ENCODE peak calls at places on chromosomes 12 and 14, in ten cellular contexts. D is stimulated activated CD4-positive, alpha-beta T cell treated with anti-CD3 and anti-CD28 coated beads, Interleukin-1b, Interleukin-23, amount 100 ng/mL, for 1 hour; Z is activated T-cell treated with anti-CD3 and anti-CD28 coated beads, Interleukin-2, amount 50 U/mL, for 72 hours; T is transverse colon; U is iPS-NIHi11; Y is fibroblast of the aortic adventitia; L is mucosa of descending colon; N is substantia nigra; I is COR-L47; R is NCI-H2081. V is an unnamed sample.

GRCh38 chr12:50922820-50923219 is 29.5 kb upstream of the HIGD1C start:
- DNase-seq in I (no peak), T (no peak), Y (peak), D (no peak), U (no peak), L (no peak), N (no peak), R (no peak), Z (no peak), V (peak)

GRCh38 chr12:104750061-104750460 is 208.0 kb downstream of the SLC41A2 start:
- DNase-seq in I (no peak), T (peak), R (no peak), D (no peak), Y (peak), N (no peak), L (no peak), Z (no peak), U (no peak), V (peak)

GRCh38 chr12:93970892-93971688 is 177.3 kb upstream of the PLXNC1 start:
- DNase-seq in U (no peak), Z (no peak), N (no peak), T (no peak), I (no peak), L (no peak), R (no peak), Y (no peak), D (no peak), V (no peak)

GRCh38 chr12:26987634-26988424 is 26.4 kb downstream of the TM7SF3 start:
- DNase-seq in R (no peak), Y (no peak), T (no peak), U (no peak), D (no peak), Z (no peak), N (no peak), I (no peak), L (no peak), V (peak)

GRCh38 chr14:68603682-68604360 is 189.0 kb downstream of the ZFP36L1 start:
- DNase-seq in I (no peak), D (no peak), Z (no peak), N (no peak), U (no peak), L (no peak), R (no peak), Y (no peak), T (no peak), V (no peak)

GRCh38 chr14:32405856-32406255 is 76.8 kb downstream of the AKAP6 start:
- DNase-seq in N (no peak), D (no peak), L (no peak), Z (no peak), I (no peak), Y (no peak), T (no peak), R (no peak), U (no peak), V (no peak)

GRCh38 chr12:94805749-94806148 is 155.4 kb upstream of the TMCC3 start:
- DNase-seq in R (no peak), N (no peak), Y (peak), L (no peak), I (no peak), U (no peak), T (no peak), D (no peak), Z (no peak), V (peak)

GRCh38 chr14:91515979-91516378 is 5.9 kb upstream of the PPP4R3A start:
- DNase-seq in U (no peak), Y (no peak), I (no peak), D (no peak), R (no peak), T (no peak), N (no peak), Z (no peak), L (no peak), V (no peak)

GRCh38 chr12:92452763-92453162 is 250.0 kb upstream of the PLEKHG7 start:
- DNase-seq in L (no peak), I (no peak), T (no peak), N (no peak), U (no peak), R (no peak), Y (no peak), D (no peak), Z (no peak), V (no peak)

GRCh38 chr12:16225692-16226091 is 51.8 kb downstream of the SLC15A5 start:
- DNase-seq in R (no peak), I (no peak), Z (no peak), U (no peak), D (no peak), N (no peak), Y (no peak), T (no peak), L (no peak), V (no peak)

GRCh38 chr12:75631809-75632208 is 120.4 kb upstream of the KRR1 start:
- DNase-seq in N (no peak), L (no peak), Y (no peak), U (no peak), Z (no peak), I (no peak), R (no peak), D (no peak), T (no peak), V (no peak)

GRCh38 chr12:107661830-107662229 is 23.8 kb upstream of the PWP1 start:
- DNase-seq in I (no peak), U (no peak), Z (no peak), L (no peak), T (no peak), R (no peak), Y (no peak), D (no peak), N (no peak), V (no peak)

GRCh38 chr12:49627752-49628360 is 4.5 kb downstream of the PRPF40B start:
- DNase-seq in T (no peak), Z (no peak), L (no peak), U (no peak), N (no peak), Y (peak), I (no peak), D (no peak), R (no peak), V (no peak)

GRCh38 chr12:39348941-39349626 is 93.8 kb downstream of the KIF21A start:
- DNase-seq in D (no peak), Z (no peak), T (no peak), I (no peak), R (no peak), L (no peak), Y (no peak), U (no peak), N (no peak), V (no peak)

GRCh38 chr12:42296503-42297109 is 29.3 kb downstream of the ZCRB1 start:
- DNase-seq in Z (no peak), T (no peak), I (peak), R (no peak), U (no peak), L (no peak), D (no peak), N (no peak), Y (peak), V (no peak)

GRCh38 chr12:12788675-12789368 is 3.4 kb downstream of the APOLD1 start:
- DNase-seq in Y (peak), I (peak), R (peak), N (no peak), Z (peak), U (peak), D (peak), L (no peak), T (peak), V (peak)

GRCh38 chr14:95481391-95482022 is 34.9 kb downstream of the SYNE3 start:
- DNase-seq in I (no peak), D (no peak), Y (no peak), Z (no peak), L (no peak), N (no peak), U (no peak), T (no peak), R (no peak), V (no peak)

GRCh38 chr14:49306152-49306751 is 279.9 kb downstream of the RPS29 start:
- DNase-seq in N (no peak), Y (peak), I (peak), R (peak), Z (no peak), U (peak), T (no peak), D (no peak), L (no peak), V (no peak)

GRCh38 chr12:121397521-121397920 is 2.4 kb upstream of the RNF34 start:
- DNase-seq in U (no peak), D (no peak), T (no peak), N (no peak), L (no peak), Y (no peak), Z (no peak), R (no peak), I (no peak), V (no peak)

GRCh38 chr14:93059917-93060545 is 55.7 kb downstream of the ITPK1 start:
- DNase-seq in L (no peak), D (no peak), Y (no peak), I (no peak), T (no peak), N (no peak), R (no peak), U (no peak), Z (peak), V (no peak)

GRCh38 chr12:51921017-51921725 is 13.9 kb downstream of the ACVRL1 start:
- DNase-seq in U (peak), D (no peak), Z (no peak), Y (no peak), T (no peak), R (no peak), L (no peak), I (no peak), N (no peak), V (no peak)

GRCh38 chr12:71627438-71628002 is 36.1 kb downstream of the ZFC3H1 start:
- DNase-seq in Y (no peak), U (no peak), I (no peak), D (no peak), R (no peak), L (no peak), N (no peak), Z (no peak), T (no peak), V (no peak)

GRCh38 chr12:73665193-73665592 is 872.4 kb upstream of the ATXN7L3B start:
- DNase-seq in N (no peak), T (no peak), I (no peak), U (no peak), L (no peak), Z (no peak), R (no peak), D (no peak), Y (no peak), V (no peak)

GRCh38 chr12:114762490-114763110 is 78.6 kb upstream of the TBX3 start:
- DNase-seq in U (no peak), T (no peak), L (no peak), Y (peak), I (no peak), N (no peak), R (no peak), D (no peak), Z (no peak), V (no peak)

GRCh38 chr12:47689215-47689614 is 16.6 kb downstream of the RPAP3 start:
- DNase-seq in L (no peak), I (no peak), Y (no peak), U (no peak), R (no peak), N (no peak), T (no peak), D (no peak), Z (no peak), V (no peak)

GRCh38 chr12:22282283-22282682 is 52.2 kb downstream of the ST8SIA1 start:
- DNase-seq in N (no peak), T (no peak), R (no peak), Z (no peak), L (no peak), Y (peak), I (no peak), U (no peak), D (no peak), V (no peak)

GRCh38 chr14:100715332-100715731 is 11.4 kb upstream of the DLK1 start:
- DNase-seq in L (no peak), I (no peak), R (no peak), D (no peak), Y (no peak), T (no peak), U (no peak), N (no peak), Z (no peak), V (no peak)

V was measured in globus pallidus.